ENCODE peak calls at places on chromosomes 1 and 21, in five cellular contexts. One of them, this sample, is unnamed.
A peak's percentile ranks its signal among the peaks of the same experiment; 100 is the strongest.

GRCh38 chr21:41280115-41280919 is 36.3 kb upstream of the FAM3B start:
- DNase-seq in tibial artery: no peak
- DNase-seq in progenitor cell of endocrine pancreas: no peak
- DNase-seq in neural progenitor cell: no peak
- DNase-seq in AG04450: peak; percentile 52
- DNase-seq in this sample: no peak

GRCh38 chr1:244897476-244898254 is 33.3 kb upstream of the HNRNPU start:
- DNase-seq in tibial artery: no peak
- DNase-seq in neural progenitor cell: no peak
- DNase-seq in AG04450: no peak
- DNase-seq in progenitor cell of endocrine pancreas: no peak
- DNase-seq in this sample: no peak

GRCh38 chr1:38046333-38046883 is at the start of gene POU3F1:
- DNase-seq in tibial artery: no peak
- DNase-seq in progenitor cell of endocrine pancreas: no peak
- DNase-seq in neural progenitor cell: peak; percentile 97
- DNase-seq in AG04450: no peak
- DNase-seq in this sample: no peak

GRCh38 chr1:8733463-8733862 is 84.0 kb downstream of the RERE start:
- DNase-seq in AG04450: no peak
- DNase-seq in neural progenitor cell: no peak
- DNase-seq in tibial artery: no peak
- DNase-seq in progenitor cell of endocrine pancreas: no peak
- DNase-seq in this sample: no peak

GRCh38 chr1:211842518-211842917 is 12.0 kb upstream of the LPGAT1 start:
- DNase-seq in progenitor cell of endocrine pancreas: no peak
- DNase-seq in AG04450: no peak
- DNase-seq in neural progenitor cell: no peak
- DNase-seq in tibial artery: no peak
- DNase-seq in this sample: no peak

GRCh38 chr1:84037758-84038611 is 39.1 kb upstream of the TTLL7 start:
- DNase-seq in AG04450: no peak
- DNase-seq in tibial artery: no peak
- DNase-seq in neural progenitor cell: no peak
- DNase-seq in progenitor cell of endocrine pancreas: no peak
- DNase-seq in this sample: no peak

GRCh38 chr1:99758073-99758511 is 8.3 kb downstream of the FRRS1 start:
- DNase-seq in neural progenitor cell: no peak
- DNase-seq in tibial artery: no peak
- DNase-seq in progenitor cell of endocrine pancreas: no peak
- DNase-seq in AG04450: no peak
- DNase-seq in this sample: no peak

GRCh38 chr1:235941852-235942624 is 75.3 kb upstream of the LYST start:
- DNase-seq in AG04450: no peak
- DNase-seq in progenitor cell of endocrine pancreas: no peak
- DNase-seq in neural progenitor cell: no peak
- DNase-seq in tibial artery: no peak
- DNase-seq in this sample: no peak

GRCh38 chr1:227888404-227889046 is 59.2 kb downstream of the WNT9A start:
- DNase-seq in progenitor cell of endocrine pancreas: no peak
- DNase-seq in AG04450: no peak
- DNase-seq in neural progenitor cell: no peak
- DNase-seq in tibial artery: peak; percentile 61
- DNase-seq in this sample: no peak

GRCh38 chr1:89794406-89794805 is 26.4 kb upstream of the LRRC8D start:
- DNase-seq in neural progenitor cell: peak; percentile 51
- DNase-seq in tibial artery: no peak
- DNase-seq in AG04450: no peak
- DNase-seq in progenitor cell of endocrine pancreas: no peak
- DNase-seq in this sample: no peak

GRCh38 chr1:226532553-226532952 is 16.0 kb upstream of the STUM start:
- DNase-seq in neural progenitor cell: peak; percentile 76
- DNase-seq in tibial artery: no peak
- DNase-seq in progenitor cell of endocrine pancreas: no peak
- DNase-seq in AG04450: no peak
- DNase-seq in this sample: no peak

GRCh38 chr21:24217141-24217540 is 1390.1 kb downstream of the MRPL39 start:
- DNase-seq in AG04450: no peak
- DNase-seq in neural progenitor cell: no peak
- DNase-seq in progenitor cell of endocrine pancreas: no peak
- DNase-seq in tibial artery: no peak
- DNase-seq in this sample: no peak

GRCh38 chr1:40890771-40891170 is 28.6 kb upstream of the CITED4 start:
- DNase-seq in AG04450: no peak
- DNase-seq in tibial artery: no peak
- DNase-seq in neural progenitor cell: no peak
- DNase-seq in progenitor cell of endocrine pancreas: no peak
- DNase-seq in this sample: no peak

GRCh38 chr21:26912466-26912865 is 54.4 kb downstream of the ADAMTS5 start:
- DNase-seq in neural progenitor cell: no peak
- DNase-seq in AG04450: no peak
- DNase-seq in tibial artery: no peak
- DNase-seq in progenitor cell of endocrine pancreas: no peak
- DNase-seq in this sample: no peak

GRCh38 chr1:2481885-2482284 is 5.8 kb downstream of the PLCH2 start:
- DNase-seq in tibial artery: no peak
- DNase-seq in AG04450: no peak
- DNase-seq in neural progenitor cell: no peak
- DNase-seq in progenitor cell of endocrine pancreas: no peak
- DNase-seq in this sample: no peak

GRCh38 chr1:53112271-53112774 is 30.1 kb downstream of the SLC1A7 start:
- DNase-seq in AG04450: peak; percentile 62
- DNase-seq in neural progenitor cell: no peak
- DNase-seq in progenitor cell of endocrine pancreas: no peak
- DNase-seq in tibial artery: no peak
- DNase-seq in this sample: no peak

GRCh38 chr1:177944673-177945014 is 25.2 kb downstream of the SEC16B start:
- DNase-seq in tibial artery: no peak
- DNase-seq in AG04450: no peak
- DNase-seq in neural progenitor cell: no peak
- DNase-seq in progenitor cell of endocrine pancreas: no peak
- DNase-seq in this sample: no peak

GRCh38 chr21:16162953-16163352 is 433.2 kb downstream of the USP25 start:
- DNase-seq in AG04450: no peak
- DNase-seq in neural progenitor cell: no peak
- DNase-seq in tibial artery: no peak
- DNase-seq in progenitor cell of endocrine pancreas: no peak
- DNase-seq in this sample: no peak

GRCh38 chr1:174964261-174964984 is 35.3 kb upstream of the CACYBP start:
- DNase-seq in progenitor cell of endocrine pancreas: no peak
- DNase-seq in AG04450: no peak
- DNase-seq in neural progenitor cell: no peak
- DNase-seq in tibial artery: no peak
- DNase-seq in this sample: no peak

GRCh38 chr1:10901091-10901893 is 104.8 kb upstream of the CASZ1 start:
- DNase-seq in tibial artery: no peak
- DNase-seq in progenitor cell of endocrine pancreas: no peak
- DNase-seq in AG04450: no peak
- DNase-seq in neural progenitor cell: no peak
- DNase-seq in this sample: no peak

GRCh38 chr1:27884182-27884954 is 12.0 kb downstream of the THEMIS2 start:
- DNase-seq in AG04450: no peak
- DNase-seq in tibial artery: no peak
- DNase-seq in neural progenitor cell: no peak
- DNase-seq in progenitor cell of endocrine pancreas: no peak
- DNase-seq in this sample: no peak

GRCh38 chr1:156499703-156500577 is 635 bp downstream of the MEF2D start:
- DNase-seq in tibial artery: peak; percentile 85
- DNase-seq in neural progenitor cell: peak; percentile 75
- DNase-seq in AG04450: no peak
- DNase-seq in progenitor cell of endocrine pancreas: peak; percentile 43
- DNase-seq in this sample: no peak

GRCh38 chr1:39779137-39779536 is 8.0 kb upstream of the OXCT2 start:
- DNase-seq in progenitor cell of endocrine pancreas: no peak
- DNase-seq in tibial artery: no peak
- DNase-seq in neural progenitor cell: no peak
- DNase-seq in AG04450: no peak
- DNase-seq in this sample: no peak

GRCh38 chr21:44865561-44866280 is 7.8 kb downstream of the PTTG1IP start:
- DNase-seq in neural progenitor cell: no peak
- DNase-seq in tibial artery: no peak
- DNase-seq in progenitor cell of endocrine pancreas: no peak
- DNase-seq in AG04450: no peak
- DNase-seq in this sample: no peak

GRCh38 chr21:41778974-41779600 is 12.2 kb upstream of the RIPK4 start:
- DNase-seq in AG04450: no peak
- DNase-seq in neural progenitor cell: peak; percentile 69
- DNase-seq in progenitor cell of endocrine pancreas: no peak
- DNase-seq in tibial artery: no peak
- DNase-seq in this sample: no peak

GRCh38 chr1:86207323-86207722 is 50.8 kb upstream of the COL24A1 start:
- DNase-seq in tibial artery: no peak
- DNase-seq in progenitor cell of endocrine pancreas: no peak
- DNase-seq in AG04450: peak; percentile 46
- DNase-seq in neural progenitor cell: peak; percentile 18
- DNase-seq in this sample: no peak

GRCh38 chr21:31731112-31731801 is 661 bp downstream of the SCAF4 start:
- DNase-seq in tibial artery: peak; percentile 74
- DNase-seq in neural progenitor cell: peak; percentile 76
- DNase-seq in progenitor cell of endocrine pancreas: peak; percentile 41
- DNase-seq in AG04450: no peak
- DNase-seq in this sample: peak; percentile 43
- TF ChIP-seq CTCF in tibial artery: no peak
- TF ChIP-seq CTCF in neural progenitor cell: peak; percentile 52
- TF ChIP-seq CTCF in progenitor cell of endocrine pancreas: peak; percentile 49
- TF ChIP-seq CTCF in AG04450: no peak
- TF ChIP-seq CTCF in this sample: no peak

GRCh38 chr1:24972257-24973242 is 42.5 kb upstream of the RUNX3 start:
- DNase-seq in progenitor cell of endocrine pancreas: no peak
- DNase-seq in AG04450: no peak
- DNase-seq in neural progenitor cell: no peak
- DNase-seq in tibial artery: no peak
- DNase-seq in this sample: no peak

GRCh38 chr1:24970926-24971530 is 41.0 kb upstream of the RUNX3 start:
- DNase-seq in tibial artery: no peak
- DNase-seq in neural progenitor cell: no peak
- DNase-seq in progenitor cell of endocrine pancreas: no peak
- DNase-seq in AG04450: no peak
- DNase-seq in this sample: no peak

GRCh38 chr1:24971539-24971938 is 41.5 kb upstream of the RUNX3 start:
- DNase-seq in progenitor cell of endocrine pancreas: no peak
- DNase-seq in AG04450: no peak
- DNase-seq in tibial artery: no peak
- DNase-seq in neural progenitor cell: no peak
- DNase-seq in this sample: no peak

GRCh38 chr1:24975391-24975790 is 45.3 kb upstream of the RUNX3 start:
- DNase-seq in AG04450: no peak
- DNase-seq in neural progenitor cell: no peak
- DNase-seq in progenitor cell of endocrine pancreas: no peak
- DNase-seq in tibial artery: no peak
- DNase-seq in this sample: no peak

DNA sequence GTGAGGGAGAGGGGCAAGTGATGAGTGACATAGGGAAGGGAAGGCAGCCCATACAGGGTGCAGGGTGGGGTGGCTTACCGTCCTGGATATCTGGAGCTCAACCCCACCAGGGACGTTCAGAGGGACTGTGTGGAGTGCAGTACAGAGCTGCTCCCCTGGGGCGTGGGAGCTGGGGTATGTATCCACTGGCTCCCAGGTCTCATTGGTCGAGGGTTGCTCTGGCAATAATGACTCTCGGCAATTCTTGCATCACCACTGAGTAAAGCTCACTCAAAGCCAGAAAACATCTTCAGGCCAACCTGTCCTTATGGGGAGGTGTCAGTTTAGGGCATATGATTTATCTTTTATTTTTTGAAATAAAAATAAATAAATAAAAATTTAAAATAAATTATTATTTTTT is 43.2 kb upstream of the RUNX3 start:
- DNase-seq in AG04450: no peak
- DNase-seq in neural progenitor cell: no peak
- DNase-seq in progenitor cell of endocrine pancreas: no peak
- DNase-seq in tibial artery: no peak
- DNase-seq in this sample: no peak
- TF ChIP-seq CTCF in AG04450: no peak
- TF ChIP-seq CTCF in neural progenitor cell: no peak
- TF ChIP-seq CTCF in progenitor cell of endocrine pancreas: no peak
- TF ChIP-seq CTCF in tibial artery: no peak
- TF ChIP-seq CTCF in this sample: no peak

GRCh38 chr1:118461154-118461553 is 276.1 kb upstream of the SPAG17 start:
- DNase-seq in tibial artery: no peak
- DNase-seq in progenitor cell of endocrine pancreas: no peak
- DNase-seq in neural progenitor cell: peak; percentile 9
- DNase-seq in AG04450: no peak
- DNase-seq in this sample: no peak
- TF ChIP-seq CTCF in tibial artery: no peak
- TF ChIP-seq CTCF in progenitor cell of endocrine pancreas: peak; percentile 31
- TF ChIP-seq CTCF in neural progenitor cell: peak; percentile 41
- TF ChIP-seq CTCF in AG04450: no peak
- TF ChIP-seq CTCF in this sample: no peak

DNA sequence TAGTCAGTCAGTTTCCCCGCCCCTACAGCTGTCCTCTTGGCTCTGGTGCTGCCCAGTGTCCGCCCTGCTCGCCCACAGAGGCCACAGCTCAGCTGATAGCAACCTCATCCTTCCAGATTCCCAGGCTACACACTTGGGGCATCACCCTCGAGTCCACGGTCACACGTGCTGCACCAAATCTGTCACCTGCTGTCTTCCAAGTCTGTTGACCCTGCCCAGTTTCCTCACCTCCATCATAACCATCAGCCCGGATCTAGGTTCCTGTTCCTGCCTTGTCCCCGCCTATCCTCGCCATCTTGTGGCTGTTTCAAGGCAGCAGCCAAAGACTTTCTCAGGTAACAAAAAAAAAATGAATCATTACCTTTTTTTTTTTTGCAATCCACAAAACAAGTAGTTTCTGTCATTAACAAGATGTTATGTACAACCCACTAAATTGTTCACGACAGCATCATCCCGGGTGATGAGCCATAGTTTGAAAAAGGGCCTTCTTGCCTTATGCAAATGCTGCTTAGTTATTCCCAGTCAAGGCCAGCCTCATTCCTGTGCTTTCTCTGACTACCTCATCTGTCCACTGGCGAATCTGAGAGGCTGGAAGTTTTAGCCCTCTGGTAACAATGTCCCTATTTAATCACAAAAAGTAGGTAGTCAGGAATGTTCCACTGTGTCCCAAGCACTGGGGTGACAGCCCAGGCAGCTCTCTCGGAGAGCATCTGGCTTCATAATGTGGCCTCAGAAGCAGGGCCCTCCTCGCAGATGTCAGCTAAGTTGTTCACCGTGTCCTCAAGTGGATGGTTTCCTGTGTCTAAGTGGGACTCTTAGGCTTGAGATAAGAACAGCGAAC is 4.9 kb upstream of the MIIP start:
- DNase-seq in AG04450: no peak
- DNase-seq in tibial artery: no peak
- DNase-seq in neural progenitor cell: no peak
- DNase-seq in progenitor cell of endocrine pancreas: no peak
- DNase-seq in this sample: no peak
- TF ChIP-seq CTCF in AG04450: peak; percentile 14
- TF ChIP-seq CTCF in tibial artery: no peak
- TF ChIP-seq CTCF in neural progenitor cell: peak; percentile 24
- TF ChIP-seq CTCF in progenitor cell of endocrine pancreas: no peak
- TF ChIP-seq CTCF in this sample: peak; percentile 17

GRCh38 chr1:151047925-151048644 is 534 bp downstream of the C1orf56 start:
- DNase-seq in tibial artery: peak; percentile 87
- DNase-seq in neural progenitor cell: peak; percentile 80
- DNase-seq in progenitor cell of endocrine pancreas: peak; percentile 47
- DNase-seq in AG04450: no peak
- DNase-seq in this sample: peak; percentile 45
- TF ChIP-seq CTCF in tibial artery: peak; percentile 43
- TF ChIP-seq CTCF in neural progenitor cell: peak; percentile 73
- TF ChIP-seq CTCF in progenitor cell of endocrine pancreas: peak; percentile 69
- TF ChIP-seq CTCF in AG04450: peak; percentile 61
- TF ChIP-seq CTCF in this sample: peak; percentile 62